ENCODE peak calls at places on chromosomes 6 and 20, in nine cellular contexts. One of them, this sample, is unnamed.

GRCh38 chr6:379367-380181 is 12.0 kb upstream of the IRF4 start:
- DNase-seq in left ventricle myocardium inferior: no peak
- DNase-seq in upper lobe of left lung: no peak
- DNase-seq in left cardiac atrium: no peak
- DNase-seq in skeletal muscle cell: no peak
- DNase-seq in activated effector memory CD4-positive, alpha-beta T cell treated with Interleukin-2 at 50 U/mL for 16 hours: no peak
- DNase-seq in KBM-7: peak
- DNase-seq in activated gamma-delta T cell treated with Interleukin-2 at 50 U/mL for 16 hours: no peak
- DNase-seq in NCI-H1092: no peak
- DNase-seq in this sample: no peak

GRCh38 chr20:13425401-13425800 is 204.3 kb downstream of the ISM1 start:
- DNase-seq in left ventricle myocardium inferior: no peak
- DNase-seq in upper lobe of left lung: no peak
- DNase-seq in left cardiac atrium: peak
- DNase-seq in skeletal muscle cell: no peak
- DNase-seq in activated effector memory CD4-positive, alpha-beta T cell treated with Interleukin-2 at 50 U/mL for 16 hours: no peak
- DNase-seq in KBM-7: no peak
- DNase-seq in activated gamma-delta T cell treated with Interleukin-2 at 50 U/mL for 16 hours: no peak
- DNase-seq in NCI-H1092: no peak
- DNase-seq in this sample: no peak

GRCh38 chr6:3195695-3196497 is 31.6 kb downstream of the TUBB2B start:
- DNase-seq in left ventricle myocardium inferior: no peak
- DNase-seq in upper lobe of left lung: no peak
- DNase-seq in left cardiac atrium: no peak
- DNase-seq in skeletal muscle cell: no peak
- DNase-seq in activated effector memory CD4-positive, alpha-beta T cell treated with Interleukin-2 at 50 U/mL for 16 hours: no peak
- DNase-seq in KBM-7: peak
- DNase-seq in activated gamma-delta T cell treated with Interleukin-2 at 50 U/mL for 16 hours: no peak
- DNase-seq in NCI-H1092: peak
- DNase-seq in this sample: no peak

GRCh38 chr6:5293692-5294091 is 32.4 kb downstream of the FARS2 start:
- DNase-seq in left ventricle myocardium inferior: no peak
- DNase-seq in upper lobe of left lung: no peak
- DNase-seq in left cardiac atrium: no peak
- DNase-seq in skeletal muscle cell: no peak
- DNase-seq in activated effector memory CD4-positive, alpha-beta T cell treated with Interleukin-2 at 50 U/mL for 16 hours: no peak
- DNase-seq in KBM-7: no peak
- DNase-seq in activated gamma-delta T cell treated with Interleukin-2 at 50 U/mL for 16 hours: no peak
- DNase-seq in NCI-H1092: no peak
- DNase-seq in this sample: no peak

GRCh38 chr6:81999270-81999669 is 246.8 kb upstream of the TENT5A start:
- DNase-seq in left ventricle myocardium inferior: no peak
- DNase-seq in upper lobe of left lung: no peak
- DNase-seq in left cardiac atrium: no peak
- DNase-seq in skeletal muscle cell: no peak
- DNase-seq in activated effector memory CD4-positive, alpha-beta T cell treated with Interleukin-2 at 50 U/mL for 16 hours: no peak
- DNase-seq in KBM-7: no peak
- DNase-seq in activated gamma-delta T cell treated with Interleukin-2 at 50 U/mL for 16 hours: no peak
- DNase-seq in NCI-H1092: no peak
- DNase-seq in this sample: no peak

GRCh38 chr6:153312633-153313032 is 181.6 kb upstream of the RGS17 start:
- DNase-seq in left ventricle myocardium inferior: peak
- DNase-seq in upper lobe of left lung: peak
- DNase-seq in left cardiac atrium: peak
- DNase-seq in skeletal muscle cell: peak
- DNase-seq in activated effector memory CD4-positive, alpha-beta T cell treated with Interleukin-2 at 50 U/mL for 16 hours: no peak
- DNase-seq in KBM-7: peak
- DNase-seq in activated gamma-delta T cell treated with Interleukin-2 at 50 U/mL for 16 hours: peak
- DNase-seq in NCI-H1092: peak
- DNase-seq in this sample: peak

GRCh38 chr20:4949833-4950178 is 51.5 kb downstream of the SLC23A2 start:
- DNase-seq in left ventricle myocardium inferior: no peak
- DNase-seq in upper lobe of left lung: no peak
- DNase-seq in left cardiac atrium: no peak
- DNase-seq in skeletal muscle cell: no peak
- DNase-seq in activated effector memory CD4-positive, alpha-beta T cell treated with Interleukin-2 at 50 U/mL for 16 hours: peak
- DNase-seq in KBM-7: peak
- DNase-seq in activated gamma-delta T cell treated with Interleukin-2 at 50 U/mL for 16 hours: no peak
- DNase-seq in NCI-H1092: no peak
- DNase-seq in this sample: no peak

GRCh38 chr6:138465007-138465645 is 34.2 kb downstream of the NHSL1 start:
- DNase-seq in left ventricle myocardium inferior: no peak
- DNase-seq in upper lobe of left lung: no peak
- DNase-seq in left cardiac atrium: no peak
- DNase-seq in skeletal muscle cell: peak
- DNase-seq in activated effector memory CD4-positive, alpha-beta T cell treated with Interleukin-2 at 50 U/mL for 16 hours: no peak
- DNase-seq in KBM-7: no peak
- DNase-seq in activated gamma-delta T cell treated with Interleukin-2 at 50 U/mL for 16 hours: no peak
- DNase-seq in NCI-H1092: no peak
- DNase-seq in this sample: no peak

GRCh38 chr20:38764563-38765355 is 16.5 kb downstream of the ACTR5 start:
- DNase-seq in left ventricle myocardium inferior: no peak
- DNase-seq in upper lobe of left lung: no peak
- DNase-seq in left cardiac atrium: no peak
- DNase-seq in skeletal muscle cell: peak
- DNase-seq in activated effector memory CD4-positive, alpha-beta T cell treated with Interleukin-2 at 50 U/mL for 16 hours: no peak
- DNase-seq in KBM-7: no peak
- DNase-seq in activated gamma-delta T cell treated with Interleukin-2 at 50 U/mL for 16 hours: peak
- DNase-seq in NCI-H1092: no peak
- DNase-seq in this sample: no peak

GRCh38 chr20:40279390-40279789 is 409.6 kb downstream of the MAFB start:
- DNase-seq in left ventricle myocardium inferior: no peak
- DNase-seq in upper lobe of left lung: peak
- DNase-seq in left cardiac atrium: no peak
- DNase-seq in skeletal muscle cell: peak
- DNase-seq in activated effector memory CD4-positive, alpha-beta T cell treated with Interleukin-2 at 50 U/mL for 16 hours: no peak
- DNase-seq in KBM-7: peak
- DNase-seq in activated gamma-delta T cell treated with Interleukin-2 at 50 U/mL for 16 hours: no peak
- DNase-seq in NCI-H1092: no peak
- DNase-seq in this sample: no peak

GRCh38 chr6:41583576-41583975 is 37.4 kb downstream of the FOXP4 start:
- DNase-seq in left ventricle myocardium inferior: no peak
- DNase-seq in upper lobe of left lung: no peak
- DNase-seq in left cardiac atrium: no peak
- DNase-seq in skeletal muscle cell: no peak
- DNase-seq in activated effector memory CD4-positive, alpha-beta T cell treated with Interleukin-2 at 50 U/mL for 16 hours: no peak
- DNase-seq in KBM-7: no peak
- DNase-seq in activated gamma-delta T cell treated with Interleukin-2 at 50 U/mL for 16 hours: no peak
- DNase-seq in NCI-H1092: no peak
- DNase-seq in this sample: no peak

GRCh38 chr6:33904050-33904827 is 100.4 kb upstream of the MLN start:
- DNase-seq in left ventricle myocardium inferior: no peak
- DNase-seq in upper lobe of left lung: peak
- DNase-seq in left cardiac atrium: peak
- DNase-seq in skeletal muscle cell: no peak
- DNase-seq in activated effector memory CD4-positive, alpha-beta T cell treated with Interleukin-2 at 50 U/mL for 16 hours: peak
- DNase-seq in KBM-7: no peak
- DNase-seq in activated gamma-delta T cell treated with Interleukin-2 at 50 U/mL for 16 hours: peak
- DNase-seq in NCI-H1092: no peak
- DNase-seq in this sample: no peak

GRCh38 chr6:169651498-169651897 is 50.3 kb downstream of the WDR27 start:
- DNase-seq in left ventricle myocardium inferior: no peak
- DNase-seq in upper lobe of left lung: no peak
- DNase-seq in left cardiac atrium: no peak
- DNase-seq in skeletal muscle cell: no peak
- DNase-seq in activated effector memory CD4-positive, alpha-beta T cell treated with Interleukin-2 at 50 U/mL for 16 hours: no peak
- DNase-seq in KBM-7: no peak
- DNase-seq in activated gamma-delta T cell treated with Interleukin-2 at 50 U/mL for 16 hours: no peak
- DNase-seq in NCI-H1092: no peak
- DNase-seq in this sample: no peak

GRCh38 chr6:47262226-47262625 is 47.5 kb downstream of the TNFRSF21 start:
- DNase-seq in left ventricle myocardium inferior: no peak
- DNase-seq in upper lobe of left lung: no peak
- DNase-seq in left cardiac atrium: no peak
- DNase-seq in skeletal muscle cell: no peak
- DNase-seq in activated effector memory CD4-positive, alpha-beta T cell treated with Interleukin-2 at 50 U/mL for 16 hours: no peak
- DNase-seq in KBM-7: no peak
- DNase-seq in activated gamma-delta T cell treated with Interleukin-2 at 50 U/mL for 16 hours: no peak
- DNase-seq in NCI-H1092: no peak
- DNase-seq in this sample: no peak

GRCh38 chr20:62367136-62367482 is at the start of gene LAMA5:
- DNase-seq in left ventricle myocardium inferior: peak
- DNase-seq in upper lobe of left lung: peak
- DNase-seq in left cardiac atrium: peak
- DNase-seq in skeletal muscle cell: no peak
- DNase-seq in activated effector memory CD4-positive, alpha-beta T cell treated with Interleukin-2 at 50 U/mL for 16 hours: no peak
- DNase-seq in KBM-7: no peak
- DNase-seq in activated gamma-delta T cell treated with Interleukin-2 at 50 U/mL for 16 hours: no peak
- DNase-seq in NCI-H1092: no peak
- DNase-seq in this sample: peak

GRCh38 chr6:28542440-28543293 is 17.0 kb downstream of the GPX5 start:
- DNase-seq in left ventricle myocardium inferior: no peak
- DNase-seq in upper lobe of left lung: peak
- DNase-seq in left cardiac atrium: peak
- DNase-seq in skeletal muscle cell: peak
- DNase-seq in activated effector memory CD4-positive, alpha-beta T cell treated with Interleukin-2 at 50 U/mL for 16 hours: peak
- DNase-seq in KBM-7: peak
- DNase-seq in activated gamma-delta T cell treated with Interleukin-2 at 50 U/mL for 16 hours: peak
- DNase-seq in NCI-H1092: peak
- DNase-seq in this sample: no peak

GRCh38 chr6:34196833-34197195 is 39.9 kb upstream of the HMGA1 start:
- DNase-seq in left ventricle myocardium inferior: no peak
- DNase-seq in upper lobe of left lung: no peak
- DNase-seq in left cardiac atrium: no peak
- DNase-seq in skeletal muscle cell: no peak
- DNase-seq in activated effector memory CD4-positive, alpha-beta T cell treated with Interleukin-2 at 50 U/mL for 16 hours: no peak
- DNase-seq in KBM-7: no peak
- DNase-seq in activated gamma-delta T cell treated with Interleukin-2 at 50 U/mL for 16 hours: no peak
- DNase-seq in NCI-H1092: no peak
- DNase-seq in this sample: no peak

GRCh38 chr6:11386323-11386722 is 151.2 kb upstream of the TMEM170B start:
- DNase-seq in left ventricle myocardium inferior: no peak
- DNase-seq in upper lobe of left lung: no peak
- DNase-seq in left cardiac atrium: no peak
- DNase-seq in skeletal muscle cell: no peak
- DNase-seq in activated effector memory CD4-positive, alpha-beta T cell treated with Interleukin-2 at 50 U/mL for 16 hours: no peak
- DNase-seq in KBM-7: no peak
- DNase-seq in activated gamma-delta T cell treated with Interleukin-2 at 50 U/mL for 16 hours: no peak
- DNase-seq in NCI-H1092: no peak
- DNase-seq in this sample: no peak

GRCh38 chr6:38543022-38543421 is 96.7 kb downstream of the BTBD9 start:
- DNase-seq in left ventricle myocardium inferior: no peak
- DNase-seq in upper lobe of left lung: no peak
- DNase-seq in left cardiac atrium: no peak
- DNase-seq in skeletal muscle cell: no peak
- DNase-seq in activated effector memory CD4-positive, alpha-beta T cell treated with Interleukin-2 at 50 U/mL for 16 hours: no peak
- DNase-seq in KBM-7: no peak
- DNase-seq in activated gamma-delta T cell treated with Interleukin-2 at 50 U/mL for 16 hours: no peak
- DNase-seq in NCI-H1092: no peak
- DNase-seq in this sample: no peak

GRCh38 chr20:57025666-57026065 is 240.8 kb downstream of the BMP7 start:
- DNase-seq in left ventricle myocardium inferior: no peak
- DNase-seq in upper lobe of left lung: no peak
- DNase-seq in left cardiac atrium: no peak
- DNase-seq in skeletal muscle cell: no peak
- DNase-seq in activated effector memory CD4-positive, alpha-beta T cell treated with Interleukin-2 at 50 U/mL for 16 hours: no peak
- DNase-seq in KBM-7: no peak
- DNase-seq in activated gamma-delta T cell treated with Interleukin-2 at 50 U/mL for 16 hours: no peak
- DNase-seq in NCI-H1092: no peak
- DNase-seq in this sample: no peak

GRCh38 chr6:28134015-28134414 is 7.7 kb upstream of the ZKSCAN8 start:
- DNase-seq in left ventricle myocardium inferior: no peak
- DNase-seq in upper lobe of left lung: no peak
- DNase-seq in left cardiac atrium: no peak
- DNase-seq in skeletal muscle cell: no peak
- DNase-seq in activated effector memory CD4-positive, alpha-beta T cell treated with Interleukin-2 at 50 U/mL for 16 hours: no peak
- DNase-seq in KBM-7: peak
- DNase-seq in activated gamma-delta T cell treated with Interleukin-2 at 50 U/mL for 16 hours: no peak
- DNase-seq in NCI-H1092: no peak
- DNase-seq in this sample: no peak

GRCh38 chr20:23625236-23625964 is 12.4 kb downstream of the CST3 start:
- DNase-seq in left ventricle myocardium inferior: no peak
- DNase-seq in upper lobe of left lung: no peak
- DNase-seq in left cardiac atrium: no peak
- DNase-seq in skeletal muscle cell: no peak
- DNase-seq in activated effector memory CD4-positive, alpha-beta T cell treated with Interleukin-2 at 50 U/mL for 16 hours: no peak
- DNase-seq in KBM-7: no peak
- DNase-seq in activated gamma-delta T cell treated with Interleukin-2 at 50 U/mL for 16 hours: no peak
- DNase-seq in NCI-H1092: no peak
- DNase-seq in this sample: no peak

GRCh38 chr6:92687278-92687677 is 732.1 kb downstream of the EPHA7 start:
- DNase-seq in left ventricle myocardium inferior: no peak
- DNase-seq in upper lobe of left lung: no peak
- DNase-seq in left cardiac atrium: no peak
- DNase-seq in skeletal muscle cell: no peak
- DNase-seq in activated effector memory CD4-positive, alpha-beta T cell treated with Interleukin-2 at 50 U/mL for 16 hours: no peak
- DNase-seq in KBM-7: no peak
- DNase-seq in activated gamma-delta T cell treated with Interleukin-2 at 50 U/mL for 16 hours: no peak
- DNase-seq in NCI-H1092: no peak
- DNase-seq in this sample: no peak

GRCh38 chr6:134936927-134937326 is 13.0 kb downstream of the ALDH8A1 start:
- DNase-seq in left ventricle myocardium inferior: no peak
- DNase-seq in upper lobe of left lung: no peak
- DNase-seq in left cardiac atrium: no peak
- DNase-seq in skeletal muscle cell: no peak
- DNase-seq in activated effector memory CD4-positive, alpha-beta T cell treated with Interleukin-2 at 50 U/mL for 16 hours: no peak
- DNase-seq in KBM-7: no peak
- DNase-seq in activated gamma-delta T cell treated with Interleukin-2 at 50 U/mL for 16 hours: no peak
- DNase-seq in NCI-H1092: no peak
- DNase-seq in this sample: no peak

GRCh38 chr6:118886641-118887040 is 7.3 kb upstream of the ASF1A start:
- DNase-seq in left ventricle myocardium inferior: no peak
- DNase-seq in upper lobe of left lung: no peak
- DNase-seq in left cardiac atrium: no peak
- DNase-seq in skeletal muscle cell: no peak
- DNase-seq in activated effector memory CD4-positive, alpha-beta T cell treated with Interleukin-2 at 50 U/mL for 16 hours: no peak
- DNase-seq in KBM-7: no peak
- DNase-seq in activated gamma-delta T cell treated with Interleukin-2 at 50 U/mL for 16 hours: no peak
- DNase-seq in NCI-H1092: peak
- DNase-seq in this sample: no peak

GRCh38 chr6:158361961-158362634 is 49.8 kb downstream of the TULP4 start:
- DNase-seq in left ventricle myocardium inferior: no peak
- DNase-seq in upper lobe of left lung: no peak
- DNase-seq in left cardiac atrium: no peak
- DNase-seq in skeletal muscle cell: peak
- DNase-seq in activated effector memory CD4-positive, alpha-beta T cell treated with Interleukin-2 at 50 U/mL for 16 hours: no peak
- DNase-seq in KBM-7: no peak
- DNase-seq in activated gamma-delta T cell treated with Interleukin-2 at 50 U/mL for 16 hours: no peak
- DNase-seq in NCI-H1092: no peak
- DNase-seq in this sample: no peak

GRCh38 chr6:82025271-82025670 is 222.3 kb downstream of the IBTK start:
- DNase-seq in left ventricle myocardium inferior: no peak
- DNase-seq in upper lobe of left lung: no peak
- DNase-seq in left cardiac atrium: no peak
- DNase-seq in skeletal muscle cell: no peak
- DNase-seq in activated effector memory CD4-positive, alpha-beta T cell treated with Interleukin-2 at 50 U/mL for 16 hours: no peak
- DNase-seq in KBM-7: no peak
- DNase-seq in activated gamma-delta T cell treated with Interleukin-2 at 50 U/mL for 16 hours: no peak
- DNase-seq in NCI-H1092: no peak
- DNase-seq in this sample: no peak

GRCh38 chr6:69816569-69816968 is 19.8 kb upstream of the LMBRD1 start:
- DNase-seq in left ventricle myocardium inferior: no peak
- DNase-seq in upper lobe of left lung: no peak
- DNase-seq in left cardiac atrium: no peak
- DNase-seq in skeletal muscle cell: no peak
- DNase-seq in activated effector memory CD4-positive, alpha-beta T cell treated with Interleukin-2 at 50 U/mL for 16 hours: no peak
- DNase-seq in KBM-7: peak
- DNase-seq in activated gamma-delta T cell treated with Interleukin-2 at 50 U/mL for 16 hours: peak
- DNase-seq in NCI-H1092: no peak
- DNase-seq in this sample: no peak

GRCh38 chr6:136403166-136403980 is 113.7 kb upstream of the BCLAF1 start:
- DNase-seq in left ventricle myocardium inferior: no peak
- DNase-seq in upper lobe of left lung: no peak
- DNase-seq in left cardiac atrium: no peak
- DNase-seq in skeletal muscle cell: peak
- DNase-seq in activated effector memory CD4-positive, alpha-beta T cell treated with Interleukin-2 at 50 U/mL for 16 hours: no peak
- DNase-seq in KBM-7: peak
- DNase-seq in activated gamma-delta T cell treated with Interleukin-2 at 50 U/mL for 16 hours: no peak
- DNase-seq in NCI-H1092: no peak
- DNase-seq in this sample: no peak